ENCODE peak calls at places on chromosomes 11 and 22, in six cellular contexts. D is mammary epithelial cell, F is adipocyte, J is GM23338, O is IMR-90, M is endodermal cell. T is an unnamed sample.

GRCh38 chr11:96664108-96664507 is 274.3 kb downstream of the JRKL start:
- DNase-seq in O (no peak), D (no peak), J (no peak), M (no peak), F (no peak), T (peak; percentile 34)

GRCh38 chr11:45643585-45643984 is 21.8 kb downstream of the CHST1 start:
- DNase-seq in J (no peak), F (no peak), M (no peak), D (no peak), O (no peak), T (no peak)

GRCh38 chr22:30806391-30806861 is 111.8 kb downstream of the OSBP2 start:
- DNase-seq in D (peak; percentile 92), M (peak; percentile 84), J (peak; percentile 60), O (peak; percentile 67), F (no peak), T (peak; percentile 85)

GRCh38 chr11:122656631-122657101 is 1.1 kb downstream of the UBASH3B start:
- DNase-seq in F (peak; percentile 63), J (peak; percentile 63), D (peak; percentile 54), M (peak; percentile 85), O (peak; percentile 56), T (peak; percentile 47)

GRCh38 chr22:47997052-47997568 is 1234.7 kb downstream of the TBC1D22A start:
- DNase-seq in M (peak; percentile 71), F (no peak), J (no peak), D (no peak), O (no peak), T (peak; percentile 37)

GRCh38 chr22:24406322-24407277 is 20.8 kb upstream of the ADORA2A start:
- DNase-seq in O (no peak), D (no peak), F (no peak), J (no peak), M (peak; percentile 42), T (no peak)

GRCh38 chr11:2774173-2775082 is 74.6 kb upstream of the KCNQ1OT1 start:
- DNase-seq in M (peak; percentile 35), J (no peak), O (no peak), F (no peak), D (no peak), T (no peak)

GRCh38 chr11:96213500-96213899 is 129.5 kb downstream of the MAML2 start:
- DNase-seq in D (no peak), M (no peak), O (peak; percentile 87), F (peak; percentile 81), J (no peak), T (peak; percentile 60)

GRCh38 chr22:48853627-48854240 is 973.9 kb downstream of the BRD1 start:
- DNase-seq in J (no peak), O (no peak), F (no peak), D (no peak), M (no peak), T (no peak)

GRCh38 chr22:30650508-30651116 is 15.0 kb downstream of the SLC35E4 start:
- DNase-seq in F (no peak), M (no peak), D (no peak), O (no peak), J (no peak), T (no peak)

GRCh38 chr11:26234451-26234850 is 97.5 kb upstream of the ANO3 start:
- DNase-seq in F (no peak), M (no peak), O (peak; percentile 77), J (no peak), D (peak; percentile 80), T (no peak)

GRCh38 chr11:71568707-71569349 is 3.5 kb downstream of the KRTAP5-10 start:
- DNase-seq in D (no peak), F (no peak), O (no peak), M (no peak), J (no peak), T (no peak)

GRCh38 chr11:11037162-11037732 is 179.4 kb upstream of the ZBED5 start:
- DNase-seq in F (no peak), D (no peak), M (no peak), O (no peak), J (no peak), T (no peak)

GRCh38 chr11:47269829-47270305 is at the start of gene MADD:
- DNase-seq in D (peak; percentile 71), O (peak; percentile 78), F (peak; percentile 91), J (peak; percentile 80), M (peak; percentile 88), T (no peak)

GRCh38 chr11:2533642-2534115 is 88.9 kb downstream of the KCNQ1 start:
- DNase-seq in F (peak; percentile 95), D (peak; percentile 80), O (peak; percentile 91), M (peak; percentile 94), J (peak; percentile 83), T (peak; percentile 97)

GRCh38 chr22:37735054-37735453 is 38.2 kb downstream of the TRIOBP start:
- DNase-seq in J (peak; percentile 76), O (no peak), F (no peak), M (peak; percentile 89), D (no peak), T (peak; percentile 73)

GRCh38 chr22:29062286-29062949 is 787 bp upstream of the C22orf31 start:
- DNase-seq in F (no peak), J (peak; percentile 69), M (peak; percentile 80), O (no peak), D (peak; percentile 38), T (peak; percentile 87)

GRCh38 chr11:60891103-60891741 is 15.2 kb downstream of the PRPF19 start:
- DNase-seq in D (no peak), F (no peak), J (no peak), O (peak; percentile 23), M (peak; percentile 33), T (no peak)

GRCh38 chr22:29769723-29770321 is 2.7 kb downstream of the UQCR10 start:
- DNase-seq in O (no peak), J (no peak), M (no peak), D (no peak), F (no peak), T (no peak)

GRCh38 chr11:10208045-10208674 is 85.9 kb downstream of the SBF2 start:
- DNase-seq in J (peak; percentile 83), M (no peak), F (peak; percentile 78), D (peak; percentile 44), O (peak; percentile 64), T (peak; percentile 58)

GRCh38 chr11:64859542-64860414 is 15.3 kb upstream of the CDC42BPG start:
- DNase-seq in J (no peak), M (no peak), F (no peak), O (no peak), D (no peak), T (no peak)

GRCh38 chr11:28878025-28878424 is 769.8 kb downstream of the METTL15 start:
- DNase-seq in F (no peak), M (no peak), J (no peak), O (peak; percentile 14), D (peak; percentile 83), T (no peak)

GRCh38 chr11:9726313-9727022 is 62.6 kb downstream of the SWAP70 start:
- DNase-seq in J (no peak), O (peak; percentile 88), F (peak; percentile 44), M (no peak), D (peak; percentile 75), T (no peak)

GRCh38 chr11:44269369-44270351 is 40.3 kb downstream of the ALX4 start:
- DNase-seq in M (no peak), J (no peak), F (peak; percentile 67), D (no peak), O (peak; percentile 60), T (no peak)

GRCh38 chr22:39233736-39234120 is 11.1 kb downstream of the PDGFB start:
- DNase-seq in F (no peak), J (no peak), O (no peak), M (no peak), D (no peak), T (no peak)

DNA sequence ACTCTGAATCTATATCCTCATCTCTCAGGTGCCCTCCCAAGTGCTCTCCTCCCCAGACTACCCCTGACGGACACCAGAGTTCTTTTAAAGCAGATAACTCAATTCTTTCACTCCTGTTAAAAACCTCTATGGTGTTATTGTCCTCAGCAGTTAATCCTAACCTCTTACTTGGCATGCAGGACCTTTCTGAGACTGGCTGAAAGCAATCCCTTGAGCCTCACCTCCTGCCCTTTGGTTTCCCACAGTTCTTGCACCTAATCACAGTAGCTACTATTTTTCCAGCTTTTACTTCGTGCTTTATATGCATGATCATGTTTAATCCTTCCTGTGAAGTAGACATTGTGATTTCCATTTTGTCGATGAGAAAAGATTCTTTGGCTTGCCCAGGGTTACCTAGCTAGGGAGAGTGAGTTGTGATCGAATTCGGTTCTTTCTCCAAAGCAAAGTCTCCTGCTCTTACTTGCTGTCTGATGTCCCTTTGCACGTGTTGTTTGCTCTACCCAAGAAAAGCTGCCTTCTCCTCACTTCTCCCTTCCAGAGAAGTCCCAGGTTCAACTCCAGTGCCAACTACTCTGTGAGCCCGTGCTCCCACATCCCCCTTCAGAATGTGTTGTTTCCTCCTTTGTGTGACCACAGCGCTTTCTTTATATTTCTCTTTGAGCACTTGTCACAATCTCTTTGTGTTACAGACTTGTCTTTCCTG is 2.1 kb downstream of the UBE2L3 start:
- DNase-seq in F (no peak), O (no peak), J (no peak), D (no peak), M (no peak), T (no peak)
- H3K4me3 ChIP-seq in F (peak overlapping the region; percentile 98), O (no peak overlapping the region), J (peak overlapping the region; percentile 83), D (no peak overlapping the region), M (peak overlapping the region; percentile 94), T (peak overlapping the region; percentile 19)

GRCh38 chr11:78429209-78429608 is 11.6 kb upstream of the GAB2 start:
- DNase-seq in D (no peak), J (no peak), M (no peak), O (no peak), F (no peak), T (peak; percentile 24)

GRCh38 chr11:78428273-78428651 is 10.6 kb upstream of the GAB2 start:
- DNase-seq in J (no peak), O (no peak), M (no peak), D (no peak), F (no peak), T (no peak)

GRCh38 chr11:78428773-78429172 is 11.2 kb upstream of the GAB2 start:
- DNase-seq in D (no peak), O (peak; percentile 21), M (no peak), J (no peak), F (no peak), T (no peak)

GRCh38 chr11:78426845-78427244 is 9.2 kb upstream of the GAB2 start:
- DNase-seq in M (no peak), O (no peak), D (no peak), F (no peak), J (no peak), T (no peak)

GRCh38 chr11:78427615-78428272 is 10.1 kb upstream of the GAB2 start:
- DNase-seq in D (peak; percentile 57), J (no peak), M (no peak), F (no peak), O (no peak), T (no peak)
- H3K4me3 ChIP-seq in D (no peak overlapping the region), J (no peak overlapping the region), M (peak overlapping the region; percentile 20), F (no peak overlapping the region), O (no peak overlapping the region), T (no peak overlapping the region)

GRCh38 chr11:128290106-128290840 is 297.1 kb downstream of the ETS1 start:
- DNase-seq in O (peak; percentile 95), F (peak; percentile 91), J (peak; percentile 82), D (peak; percentile 45), M (peak; percentile 77), T (peak; percentile 69)
- H3K4me3 ChIP-seq in O (no peak overlapping the region), F (no peak overlapping the region), J (no peak overlapping the region), D (no peak overlapping the region), M (no peak overlapping the region), T (no peak overlapping the region)

DNA sequence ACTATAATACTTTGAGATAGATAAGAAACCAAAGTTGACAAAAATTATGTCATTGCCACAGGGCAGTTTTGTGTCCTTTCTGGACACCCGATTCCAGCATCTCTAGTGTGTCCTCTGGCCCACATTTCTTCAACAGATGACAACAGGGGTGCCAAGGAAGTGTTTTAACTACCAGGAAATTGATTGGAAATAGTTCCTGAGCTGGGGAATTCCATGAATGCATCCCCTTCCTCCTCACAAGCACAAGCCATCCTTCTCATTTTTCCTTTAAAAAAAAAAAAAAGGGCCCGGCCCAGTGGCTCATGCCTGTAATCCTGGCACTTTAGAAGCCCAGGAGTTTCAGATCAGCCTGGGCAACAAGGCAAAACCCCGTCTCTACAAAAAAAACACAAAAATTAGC is 690 bp upstream of the B3GAT3 start:
- DNase-seq in F (no peak), D (no peak), O (no peak), J (peak; percentile 57), M (no peak), T (peak; percentile 83)
- H3K4me3 ChIP-seq in F (peak overlapping the region; percentile 93), D (no peak overlapping the region), O (no peak overlapping the region), J (peak overlapping the region; percentile 87), M (peak overlapping the region; percentile 65), T (no peak overlapping the region)